ENCODE peak calls at places on chromosomes 4 and X, in seven cellular contexts. X is brain microvascular endothelial cell; O is CD8-positive, alpha-beta T cell; Y is fibroblast of lung; M is gastrocnemius medialis; F is A549; H is ascending aorta. W is an unnamed sample.

GRCh38 chr4:183876268-183876934 is 28.7 kb upstream of the STOX2 start:
- DNase-seq in X (peak; percentile 70), O (no peak), Y (peak; percentile 90), M (peak; percentile 24), F (peak; percentile 62), H (peak; percentile 62), W (no peak)

GRCh38 chr4:184310881-184311709 is 93.4 kb upstream of the ENPP6 start:
- DNase-seq in X (no peak), O (no peak), Y (no peak), M (no peak), F (no peak), H (no peak), W (no peak)

GRCh38 chr4:165048170-165048569 is 5.5 kb upstream of the TRIM75 start:
- DNase-seq in X (no peak), O (no peak), Y (no peak), M (no peak), F (no peak), H (no peak), W (no peak)

GRCh38 chr4:146029939-146030710 is 91.5 kb upstream of the ZNF827 start:
- DNase-seq in X (no peak), O (no peak), Y (no peak), M (no peak), F (no peak), H (no peak), W (no peak)

GRCh38 chr4:83490876-83491450 is 6.1 kb upstream of the ABRAXAS1 start:
- DNase-seq in X (peak; percentile 2), O (no peak), Y (peak; percentile 24), M (no peak), F (peak; percentile 49), H (no peak), W (no peak)

GRCh38 chr4:6319530-6320150 is 50.0 kb downstream of the WFS1 start:
- DNase-seq in X (no peak), O (no peak), Y (no peak), M (no peak), F (no peak), H (no peak), W (no peak)

GRCh38 chr4:24032371-24032989 is 142.6 kb upstream of the PPARGC1A start:
- DNase-seq in X (no peak), O (no peak), Y (no peak), M (peak; percentile 50), F (peak; percentile 6), H (no peak), W (no peak)

GRCh38 chrX:150150081-150150779 is 211.9 kb upstream of the EOLA2 start:
- DNase-seq in X (no peak), O (no peak), Y (no peak), M (no peak), F (no peak), H (no peak), W (no peak)

GRCh38 chr4:180028682-180029081 is 2214.5 kb upstream of the TENM3 start:
- DNase-seq in X (no peak), O (no peak), Y (peak; percentile 41), M (no peak), F (peak; percentile 53), H (no peak), W (no peak)

GRCh38 chrX:95056901-95057300 is 1382.9 kb downstream of the FAM133A start:
- DNase-seq in X (no peak), O (no peak), Y (peak; percentile 37), M (no peak), F (peak; percentile 2), H (no peak), W (no peak)

DNA sequence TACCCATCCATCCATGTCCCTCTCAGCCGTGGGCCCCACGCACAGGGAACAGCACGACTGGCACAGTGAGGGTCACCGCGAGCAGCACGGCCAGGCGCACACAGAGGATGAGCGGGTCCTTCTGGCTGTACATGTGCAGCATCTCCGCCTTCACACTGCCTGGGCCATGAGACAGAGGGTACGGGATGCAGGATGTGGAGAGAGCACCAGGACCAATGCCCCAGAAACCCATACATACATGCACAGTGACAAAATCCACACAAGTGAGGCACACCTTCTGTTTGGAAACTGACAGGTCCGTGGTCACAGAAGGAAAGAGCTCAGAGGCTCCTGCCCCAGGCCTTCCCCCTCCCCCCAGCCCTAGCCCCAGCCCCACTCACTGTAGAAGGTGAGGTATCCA is 9.5 kb downstream of the SLC38A5 start:
- DNase-seq in X (no peak), O (no peak), Y (no peak), M (no peak), F (no peak), H (no peak), W (no peak)
- TF ChIP-seq CTCF in X (no peak), O (no peak), Y (no peak), M (no peak), F (no peak), H (no peak), W (no peak)

DNA sequence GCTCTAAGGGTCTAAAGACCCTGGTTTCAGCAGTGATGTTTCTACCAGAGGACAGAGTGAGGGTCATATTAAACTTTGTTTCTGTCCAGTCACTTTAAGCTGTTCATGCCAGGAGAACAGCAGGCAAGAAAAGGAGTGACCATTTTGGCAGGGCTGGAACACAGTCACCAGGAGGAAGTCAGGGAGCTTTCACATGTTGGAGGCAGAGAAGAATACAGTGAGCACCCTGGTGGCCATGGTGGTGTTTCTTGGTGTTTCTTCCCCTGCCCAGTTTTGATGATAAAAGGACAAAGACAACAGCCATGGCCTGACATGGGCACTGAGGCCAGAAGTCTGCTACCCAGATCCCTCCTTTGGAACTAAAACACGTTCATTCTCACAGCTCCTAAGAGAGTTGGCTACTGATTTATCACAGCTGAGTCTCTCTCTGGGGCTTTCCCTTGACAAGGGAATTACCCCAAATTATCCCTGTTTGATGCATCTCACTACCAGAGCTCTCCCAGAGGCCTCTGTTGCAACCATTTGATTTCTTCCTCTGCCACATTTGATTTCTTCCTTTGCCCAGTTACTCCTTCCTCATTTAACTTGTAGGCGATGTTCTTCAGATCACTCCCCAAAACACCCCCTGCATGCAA is 106.4 kb upstream of the NWD2 start:
- DNase-seq in X (no peak), O (no peak), Y (no peak), M (no peak), F (no peak), H (no peak), W (no peak)
- H3K27ac ChIP-seq in X (no peak overlapping the region), O (no peak overlapping the region), Y (no peak overlapping the region), M (no peak overlapping the region), F (no peak overlapping the region), H (no peak overlapping the region), W (no peak overlapping the region)

GRCh38 chr4:38661371-38661770 is 2.6 kb upstream of the KLF3 start:
- DNase-seq in X (no peak), O (no peak), Y (no peak), M (no peak), F (no peak), H (no peak), W (no peak)
- H3K4me3 ChIP-seq in X (no peak overlapping the region), O (no peak overlapping the region), Y (no peak overlapping the region), M (no peak overlapping the region), F (no peak overlapping the region), H (no peak overlapping the region), W (no peak overlapping the region)

GRCh38 chrX:119266364-119266995 is 30.4 kb downstream of the PGRMC1 start:
- DNase-seq in X (peak; percentile 8), O (peak; percentile 15), Y (no peak), M (no peak), F (peak; percentile 31), H (no peak), W (no peak)
- TF ChIP-seq CTCF in X (peak; percentile 80), O (peak; percentile 61), Y (peak; percentile 57), M (peak; percentile 58), F (peak; percentile 63), H (no peak), W (peak; percentile 26)

GRCh38 chr4:169791064-169791463 is 33.3 kb upstream of the HPF1 start:
- DNase-seq in X (no peak), O (no peak), Y (no peak), M (no peak), F (peak; percentile 8), H (no peak), W (no peak)

GRCh38 chr4:169795585-169795984 is 37.8 kb upstream of the HPF1 start:
- DNase-seq in X (no peak), O (no peak), Y (peak; percentile 74), M (no peak), F (no peak), H (no peak), W (no peak)

DNA sequence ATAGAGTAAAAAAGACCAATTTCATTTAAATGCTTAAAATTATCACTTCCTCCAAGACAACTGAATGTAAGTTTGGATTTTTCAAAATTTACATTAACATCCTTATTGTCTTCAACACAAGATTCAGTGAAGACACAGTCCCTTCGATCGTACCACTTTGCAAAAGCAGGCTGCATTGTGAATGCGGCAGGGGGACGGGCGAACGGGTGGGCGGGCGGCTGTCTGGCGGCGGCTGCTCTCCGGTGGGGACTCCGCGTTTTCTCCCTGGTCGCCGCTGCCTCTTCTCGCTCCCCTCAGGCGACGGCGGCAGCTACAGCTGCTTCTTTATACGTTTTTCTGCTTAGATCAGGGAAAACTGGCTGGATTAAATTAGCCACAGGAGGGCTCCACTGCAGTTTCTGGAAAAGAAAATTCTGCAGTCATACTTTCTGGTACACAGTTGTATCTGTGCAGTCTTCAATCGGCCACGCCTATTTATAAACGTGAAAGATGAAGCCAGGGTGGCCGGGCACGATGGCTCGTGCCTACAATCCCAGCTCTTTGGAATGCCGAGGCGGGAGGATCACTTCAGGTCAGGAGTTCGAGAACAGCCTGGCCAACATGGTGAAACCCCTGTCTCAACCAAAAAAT is 33.9 kb upstream of the HPF1 start:
- DNase-seq in X (peak; percentile 75), O (no peak), Y (peak; percentile 65), M (no peak), F (peak; percentile 69), H (no peak), W (no peak)
- H3K27ac ChIP-seq in X (no peak overlapping the region), O (no peak overlapping the region), Y (no peak overlapping the region), M (no peak overlapping the region), F (peak overlapping the region; percentile 57), H (no peak overlapping the region), W (no peak overlapping the region)

DNA sequence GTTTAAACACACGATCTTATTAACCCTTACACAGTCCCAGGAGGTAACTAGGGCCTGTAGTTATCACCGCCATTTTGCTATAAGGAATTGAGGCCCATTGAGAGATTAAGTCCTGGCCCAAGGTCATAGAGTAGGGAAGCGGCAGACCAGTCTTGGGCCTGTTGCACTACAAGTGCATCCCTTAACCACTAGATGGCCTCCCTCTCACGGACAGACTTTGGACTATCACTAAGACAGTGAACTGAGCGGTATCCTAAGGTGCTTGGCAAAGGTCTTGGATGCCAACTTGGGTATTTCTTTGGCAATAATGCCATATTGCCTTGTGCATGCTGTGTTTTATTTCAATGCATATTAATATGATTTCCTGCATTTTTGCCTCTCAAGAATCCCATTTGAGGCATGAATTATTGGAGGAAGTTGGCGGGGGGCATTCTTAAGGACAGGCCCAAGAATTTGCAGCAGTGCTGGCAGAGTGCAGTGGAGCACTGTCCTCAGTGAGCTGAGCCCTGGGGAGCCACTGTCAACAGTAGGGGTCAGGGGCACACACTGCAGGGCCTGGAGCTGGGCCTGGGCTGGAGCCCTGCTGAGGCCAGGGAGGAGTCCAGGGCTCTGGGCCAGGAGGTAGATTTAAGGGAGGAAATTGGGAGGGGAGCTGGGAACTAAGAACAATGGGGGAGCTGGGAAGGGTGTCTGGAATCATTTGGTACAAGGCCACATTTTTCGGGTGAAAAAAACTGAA is 147.4 kb downstream of the SMIM20 start:
- DNase-seq in X (peak; percentile 29), O (no peak), Y (peak; percentile 40), M (no peak), F (peak; percentile 56), H (no peak), W (no peak)
- H3K4me3 ChIP-seq in X (no peak overlapping the region), O (no peak overlapping the region), Y (no peak overlapping the region), M (no peak overlapping the region), F (no peak overlapping the region), H (no peak overlapping the region), W (no peak overlapping the region)